ENCODE peak calls at places on chromosomes 6 and 20, in seven cellular contexts. O is spleen; V is neuronal stem cell; B is heart right ventricle; J is CD8-positive, alpha-beta memory T cell; K is small intestine; R is IMR-90. N is an unnamed sample. For H3K4me1, the result is how much of the 10 kb centered on the place peaks cover.

GRCh38 chr6:505374-505773 is 113.8 kb downstream of the IRF4 start:
- DNase-seq in O (no peak), V (no peak), B (no peak), J (no peak), K (no peak), R (no peak), N (no peak)

GRCh38 chr6:115898246-115898645 is 162.4 kb downstream of the FRK start:
- DNase-seq in O (no peak), V (no peak), B (no peak), J (no peak), K (no peak), R (no peak), N (no peak)

GRCh38 chr6:158879180-158879579 is 60.0 kb upstream of the EZR start:
- DNase-seq in O (no peak), V (no peak), B (no peak), J (no peak), K (no peak), R (no peak), N (no peak)

GRCh38 chr20:35303735-35304431 is 11.7 kb upstream of the FAM83C start:
- DNase-seq in O (peak), V (peak), B (peak), J (peak), K (peak), R (peak), N (peak)

GRCh38 chr6:18276610-18277009 is 12.3 kb upstream of the DEK start:
- DNase-seq in O (no peak), V (no peak), B (no peak), J (no peak), K (no peak), R (no peak), N (no peak)

GRCh38 chr6:157879034-157879872 is 56.2 kb downstream of the SNX9 start:
- DNase-seq in O (no peak), V (no peak), B (no peak), J (no peak), K (no peak), R (no peak), N (no peak)

GRCh38 chr6:2578729-2579128 is 172.0 kb downstream of the MYLK4 start:
- DNase-seq in O (no peak), V (no peak), B (no peak), J (no peak), K (no peak), R (peak), N (no peak)

GRCh38 chr20:16801919-16802651 is 53.9 kb downstream of the OTOR start:
- DNase-seq in O (no peak), V (peak), B (peak), J (peak), K (peak), R (peak), N (peak)

GRCh38 chr6:12369781-12370262 is 79.7 kb downstream of the EDN1 start:
- DNase-seq in O (peak), V (no peak), B (no peak), J (no peak), K (no peak), R (no peak), N (no peak)
- H3K4me1 ChIP-seq in O (under half), V (under half), B (under half), J (under half), K (under half), R (under half), N (under half)

GRCh38 chr20:24664266-24664986 is 195.0 kb downstream of the SYNDIG1 start:
- DNase-seq in O (no peak), V (no peak), B (no peak), J (no peak), K (no peak), R (no peak), N (no peak)
- H3K4me1 ChIP-seq in O (under half), V (under half), B (under half), J (under half), K (under half), R (under half), N (under half)

DNA sequence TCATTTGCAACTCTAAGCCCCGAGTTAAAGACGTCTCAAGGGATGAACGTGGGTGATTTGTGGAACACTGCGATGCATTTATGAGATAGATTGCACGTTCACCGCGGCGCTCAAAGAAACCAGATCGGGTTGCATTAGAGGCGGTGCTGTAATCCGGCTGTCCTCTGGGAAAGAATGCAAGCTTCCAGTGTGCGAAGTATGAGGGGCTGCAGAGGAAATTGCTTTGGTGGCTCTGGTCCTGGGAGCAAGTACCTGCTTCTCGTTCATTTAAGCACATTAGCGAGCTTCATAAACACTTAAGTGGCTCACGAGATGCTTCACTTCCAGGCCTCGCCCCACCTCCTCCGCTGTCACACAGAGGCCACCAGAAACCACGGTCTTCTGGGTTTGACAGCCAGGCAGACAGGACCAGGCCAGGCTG is 182.3 kb downstream of the CDH4 start:
- DNase-seq in O (no peak), V (peak), B (no peak), J (no peak), K (no peak), R (peak), N (peak)
- H3K4me1 ChIP-seq in O (under half), V (under half), B (under half), J (under half), K (under half), R (under half), N (under half)

GRCh38 chr20:59382907-59383306 is 82.5 kb downstream of the EDN3 start:
- DNase-seq in O (no peak), V (no peak), B (no peak), J (peak), K (no peak), R (no peak), N (no peak)

GRCh38 chr20:59385038-59385437 is 84.6 kb downstream of the EDN3 start:
- DNase-seq in O (no peak), V (no peak), B (no peak), J (peak), K (no peak), R (no peak), N (no peak)

GRCh38 chr20:59382326-59382725 is 81.9 kb downstream of the EDN3 start:
- DNase-seq in O (no peak), V (no peak), B (no peak), J (peak), K (no peak), R (no peak), N (no peak)

GRCh38 chr20:59385461-59385860 is 85.0 kb downstream of the EDN3 start:
- DNase-seq in O (no peak), V (no peak), B (no peak), J (peak), K (peak), R (no peak), N (no peak)

DNA sequence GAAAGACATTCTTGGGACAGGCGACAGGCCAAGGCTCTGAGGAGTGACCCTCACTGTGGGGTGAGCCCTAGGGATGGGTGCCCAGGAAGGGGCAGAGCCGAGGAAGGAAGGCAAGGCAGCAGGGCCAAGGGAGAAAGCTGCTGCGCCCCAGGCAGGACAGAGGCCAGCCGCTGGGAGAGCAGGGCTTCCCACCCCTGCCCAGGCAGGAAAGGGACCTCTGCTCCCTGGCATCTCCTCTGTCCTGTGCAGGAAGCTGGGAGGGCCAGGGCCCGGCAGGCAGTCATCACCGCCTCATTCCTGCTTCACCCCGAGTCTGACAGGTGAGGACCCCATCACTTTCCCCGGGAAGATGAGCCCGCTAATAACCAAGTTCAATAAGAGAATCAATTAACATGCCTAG is 81.2 kb downstream of the EDN3 start:
- DNase-seq in O (no peak), V (no peak), B (no peak), J (peak), K (no peak), R (no peak), N (no peak)
- H3K4me1 ChIP-seq in O (under half), V (under half), B (under half), J (under half), K (under half), R (under half), N (under half)

GRCh38 chr20:32559216-32559752 is 25.8 kb downstream of the NOL4L start:
- DNase-seq in O (no peak), V (no peak), B (no peak), J (no peak), K (no peak), R (no peak), N (no peak)
- H3K4me1 ChIP-seq in O (half or more), V (under half), B (under half), J (under half), K (under half), R (under half), N (under half)

GRCh38 chr20:57465486-57465885 is 59.5 kb downstream of the CTCFL start:
- DNase-seq in O (peak), V (no peak), B (no peak), J (no peak), K (no peak), R (no peak), N (no peak)
- H3K4me1 ChIP-seq in O (half or more), V (under half), B (under half), J (under half), K (under half), R (under half), N (under half)